ENCODE peak calls at places on chromosomes 5 and 9, in seven cellular contexts. S is body of pancreas, C is fibroblast of villous mesenchyme, D is lung, O is dorsolateral prefrontal cortex, P is transverse colon, E is adrenal gland. I is an unnamed sample.

GRCh38 chr5:80370394-80370793 is 37.5 kb upstream of the ZFYVE16 start:
- DNase-seq in S (no peak), C (no peak), D (no peak), O (no peak), P (no peak), E (no peak), I (no peak)

GRCh38 chr5:153618307-153618706 is 127.8 kb downstream of the GRIA1 start:
- DNase-seq in S (no peak), C (no peak), D (no peak), O (no peak), P (no peak), E (no peak), I (no peak)

GRCh38 chr9:31894008-31894407 is 490.4 kb upstream of the ACO1 start:
- DNase-seq in S (no peak), C (no peak), D (no peak), O (no peak), P (no peak), E (no peak), I (no peak)

GRCh38 chr5:102561894-102562760 is 63.3 kb upstream of the SLCO6A1 start:
- DNase-seq in S (no peak), C (peak; percentile 18), D (no peak), O (no peak), P (peak; percentile 11), E (no peak), I (no peak)

GRCh38 chr5:1478333-1478732 is 33.1 kb upstream of the SLC6A3 start:
- DNase-seq in S (no peak), C (no peak), D (no peak), O (no peak), P (no peak), E (no peak), I (no peak)

GRCh38 chr9:125732562-125732961 is 14.6 kb upstream of the PBX3 start:
- DNase-seq in S (no peak), C (peak; percentile 30), D (no peak), O (no peak), P (no peak), E (no peak), I (no peak)

GRCh38 chr5:120083851-120084615 is 380.1 kb upstream of the PRR16 start:
- DNase-seq in S (no peak), C (no peak), D (no peak), O (no peak), P (no peak), E (no peak), I (no peak)

GRCh38 chr9:98369896-98370295 is 114.4 kb upstream of the TBC1D2 start:
- DNase-seq in S (no peak), C (no peak), D (no peak), O (no peak), P (no peak), E (no peak), I (no peak)

GRCh38 chr9:127520941-127521918 is 69.9 kb downstream of the LRSAM1 start:
- DNase-seq in S (peak; percentile 40), C (peak; percentile 90), D (no peak), O (no peak), P (no peak), E (peak; percentile 68), I (peak; percentile 70)

GRCh38 chr5:38830521-38831051 is 15.2 kb upstream of the OSMR start:
- DNase-seq in S (no peak), C (no peak), D (no peak), O (no peak), P (no peak), E (no peak), I (peak; percentile 57)

GRCh38 chr9:95880011-95880690 is 4.7 kb downstream of the ERCC6L2 start:
- DNase-seq in S (no peak), C (peak; percentile 92), D (no peak), O (no peak), P (no peak), E (no peak), I (peak; percentile 71)

GRCh38 chr9:69573666-69574456 is 98.3 kb downstream of the APBA1 start:
- DNase-seq in S (no peak), C (no peak), D (no peak), O (no peak), P (no peak), E (no peak), I (peak; percentile 10)

GRCh38 chr5:43104102-43104501 is 16.6 kb upstream of the ZNF131 start:
- DNase-seq in S (no peak), C (peak; percentile 22), D (no peak), O (no peak), P (no peak), E (no peak), I (no peak)

GRCh38 chr5:28807230-28807629 is 1768.8 kb upstream of the CDH9 start:
- DNase-seq in S (no peak), C (peak; percentile 17), D (no peak), O (no peak), P (no peak), E (no peak), I (no peak)

GRCh38 chr9:38038307-38039089 is 30.5 kb downstream of the SHB start:
- DNase-seq in S (no peak), C (peak; percentile 51), D (no peak), O (no peak), P (no peak), E (no peak), I (no peak)

GRCh38 chr5:101942321-101942882 is 353.7 kb downstream of the SLCO4C1 start:
- DNase-seq in S (peak; percentile 45), C (no peak), D (peak; percentile 37), O (no peak), P (peak; percentile 12), E (peak; percentile 16), I (no peak)

GRCh38 chr9:76943071-76943470 is 37.2 kb upstream of the PRUNE2 start:
- DNase-seq in S (no peak), C (no peak), D (no peak), O (no peak), P (peak; percentile 27), E (no peak), I (no peak)

GRCh38 chr9:91914937-91915336 is 35.1 kb downstream of the ROR2 start:
- DNase-seq in S (no peak), C (no peak), D (no peak), O (no peak), P (no peak), E (no peak), I (no peak)

GRCh38 chr5:107949688-107950341 is 279.1 kb upstream of the EFNA5 start:
- DNase-seq in S (no peak), C (no peak), D (no peak), O (no peak), P (no peak), E (no peak), I (no peak)

GRCh38 chr9:92949266-92949982 is 2.1 kb downstream of the FGD3 start:
- DNase-seq in S (no peak), C (no peak), D (no peak), O (no peak), P (no peak), E (no peak), I (no peak)

GRCh38 chr5:402615-403359 is 40.2 kb upstream of the EXOC3 start:
- DNase-seq in S (no peak), C (no peak), D (no peak), O (no peak), P (no peak), E (no peak), I (no peak)

GRCh38 chr9:71121275-71122168 is at the start of gene TRPM3:
- DNase-seq in S (no peak), C (no peak), D (no peak), O (peak; percentile 76), P (no peak), E (no peak), I (no peak)

GRCh38 chr9:108844856-108845255 is 10.9 kb downstream of the ACTL7B start:
- DNase-seq in S (no peak), C (no peak), D (no peak), O (no peak), P (no peak), E (no peak), I (no peak)

GRCh38 chr9:96071245-96072124 is 196.0 kb downstream of the ERCC6L2 start:
- DNase-seq in S (no peak), C (peak; percentile 42), D (no peak), O (no peak), P (no peak), E (no peak), I (peak; percentile 47)

GRCh38 chr5:130605200-130605599 is 559.9 kb downstream of the HINT1 start:
- DNase-seq in S (no peak), C (no peak), D (no peak), O (no peak), P (no peak), E (no peak), I (no peak)

GRCh38 chr5:31477516-31477915 is 54.4 kb downstream of the DROSHA start:
- DNase-seq in S (no peak), C (no peak), D (no peak), O (no peak), P (no peak), E (no peak), I (no peak)

GRCh38 chr5:106755066-106755465 is 915.7 kb downstream of the EFNA5 start:
- DNase-seq in S (no peak), C (no peak), D (no peak), O (no peak), P (no peak), E (no peak), I (no peak)
- TF ChIP-seq CTCF in S (no peak), C (no peak), D (no peak), O (no peak), P (no peak), E (no peak), I (no peak)

GRCh38 chr5:125412051-125412560 is 665.7 kb upstream of the ZNF608 start:
- DNase-seq in S (no peak), C (peak; percentile 65), D (no peak), O (peak; percentile 38), P (peak; percentile 36), E (peak; percentile 21), I (peak; percentile 3)
- TF ChIP-seq CTCF in S (no peak), C (no peak), D (no peak), O (no peak), P (no peak), E (no peak), I (no peak)

GRCh38 chr9:134656334-134657034 is 14.9 kb downstream of the COL5A1 start:
- DNase-seq in S (no peak), C (no peak), D (no peak), O (no peak), P (no peak), E (no peak), I (no peak)
- TF ChIP-seq CTCF in S (no peak), C (no peak), D (no peak), O (no peak), P (no peak), E (no peak), I (peak; percentile 31)

GRCh38 chr5:56006094-56006493 is 11.3 kb upstream of the IL6ST start:
- DNase-seq in S (no peak), C (no peak), D (no peak), O (no peak), P (no peak), E (no peak), I (no peak)
- TF ChIP-seq CTCF in S (no peak), C (no peak), D (no peak), O (no peak), P (no peak), E (no peak), I (no peak)

I was measured in HFFc6.